ENCODE peak calls at places on chromosomes 11 and 22, in seven cellular contexts. One of them, this sample, is unnamed.

GRCh38 chr11:74818283-74818946 is 69.8 kb downstream of the RNF169 start:
- DNase-seq in astrocyte: no peak
- DNase-seq in colonic mucosa: no peak
- DNase-seq in CD8-positive, alpha-beta T cell: no peak
- DNase-seq in fibroblast of lung: no peak
- DNase-seq in mesendoderm: peak; percentile 26
- DNase-seq in CD8-positive, alpha-beta memory T cell: no peak
- DNase-seq in this sample: no peak

GRCh38 chr11:116960916-116961315 is 123.5 kb upstream of the APOA1 start:
- DNase-seq in astrocyte: peak; percentile 82
- DNase-seq in colonic mucosa: no peak
- DNase-seq in CD8-positive, alpha-beta T cell: no peak
- DNase-seq in fibroblast of lung: peak; percentile 88
- DNase-seq in mesendoderm: peak; percentile 62
- DNase-seq in CD8-positive, alpha-beta memory T cell: no peak
- DNase-seq in this sample: peak; percentile 72

GRCh38 chr11:91136631-91137030 is 913.8 kb upstream of the CHORDC1 start:
- DNase-seq in astrocyte: no peak
- DNase-seq in colonic mucosa: no peak
- DNase-seq in CD8-positive, alpha-beta T cell: no peak
- DNase-seq in fibroblast of lung: no peak
- DNase-seq in mesendoderm: no peak
- DNase-seq in CD8-positive, alpha-beta memory T cell: no peak
- DNase-seq in this sample: no peak

GRCh38 chr22:37001826-37002225 is 17.4 kb downstream of the TST start:
- DNase-seq in astrocyte: no peak
- DNase-seq in colonic mucosa: no peak
- DNase-seq in CD8-positive, alpha-beta T cell: no peak
- DNase-seq in fibroblast of lung: no peak
- DNase-seq in mesendoderm: no peak
- DNase-seq in CD8-positive, alpha-beta memory T cell: no peak
- DNase-seq in this sample: no peak

GRCh38 chr11:62600367-62601113 is 1.1 kb downstream of the MTA2 start:
- DNase-seq in astrocyte: no peak
- DNase-seq in colonic mucosa: no peak
- DNase-seq in CD8-positive, alpha-beta T cell: no peak
- DNase-seq in fibroblast of lung: no peak
- DNase-seq in mesendoderm: peak; percentile 32
- DNase-seq in CD8-positive, alpha-beta memory T cell: no peak
- DNase-seq in this sample: peak; percentile 21

GRCh38 chr22:49372111-49372529 is 455.6 kb downstream of the BRD1 start:
- DNase-seq in astrocyte: no peak
- DNase-seq in colonic mucosa: peak; percentile 10
- DNase-seq in CD8-positive, alpha-beta T cell: no peak
- DNase-seq in fibroblast of lung: no peak
- DNase-seq in mesendoderm: no peak
- DNase-seq in CD8-positive, alpha-beta memory T cell: no peak
- DNase-seq in this sample: no peak

GRCh38 chr11:46386674-46387073 is 4.9 kb downstream of the CHRM4 start:
- DNase-seq in astrocyte: no peak
- DNase-seq in colonic mucosa: no peak
- DNase-seq in CD8-positive, alpha-beta T cell: no peak
- DNase-seq in fibroblast of lung: peak; percentile 24
- DNase-seq in mesendoderm: no peak
- DNase-seq in CD8-positive, alpha-beta memory T cell: no peak
- DNase-seq in this sample: no peak

GRCh38 chr22:44724859-44725258 is 22.9 kb downstream of the PRR5 start:
- DNase-seq in astrocyte: no peak
- DNase-seq in colonic mucosa: no peak
- DNase-seq in CD8-positive, alpha-beta T cell: no peak
- DNase-seq in fibroblast of lung: no peak
- DNase-seq in mesendoderm: no peak
- DNase-seq in CD8-positive, alpha-beta memory T cell: no peak
- DNase-seq in this sample: no peak

GRCh38 chr11:7154881-7155344 is 66.1 kb downstream of the RBMXL2 start:
- DNase-seq in astrocyte: no peak
- DNase-seq in colonic mucosa: no peak
- DNase-seq in CD8-positive, alpha-beta T cell: no peak
- DNase-seq in fibroblast of lung: no peak
- DNase-seq in mesendoderm: no peak
- DNase-seq in CD8-positive, alpha-beta memory T cell: no peak
- DNase-seq in this sample: no peak

GRCh38 chr11:13135385-13136271 is 126.5 kb downstream of the RASSF10 start:
- DNase-seq in astrocyte: peak; percentile 97
- DNase-seq in colonic mucosa: no peak
- DNase-seq in CD8-positive, alpha-beta T cell: no peak
- DNase-seq in fibroblast of lung: peak; percentile 98
- DNase-seq in mesendoderm: peak; percentile 46
- DNase-seq in CD8-positive, alpha-beta memory T cell: no peak
- DNase-seq in this sample: peak; percentile 50

GRCh38 chr22:42931421-42932196 is 74.5 kb upstream of the ARFGAP3 start:
- DNase-seq in astrocyte: no peak
- DNase-seq in colonic mucosa: no peak
- DNase-seq in CD8-positive, alpha-beta T cell: no peak
- DNase-seq in fibroblast of lung: no peak
- DNase-seq in mesendoderm: no peak
- DNase-seq in CD8-positive, alpha-beta memory T cell: no peak
- DNase-seq in this sample: no peak

GRCh38 chr11:104588975-104589374 is 309.3 kb downstream of the CASP12 start:
- DNase-seq in astrocyte: no peak
- DNase-seq in colonic mucosa: no peak
- DNase-seq in CD8-positive, alpha-beta T cell: no peak
- DNase-seq in fibroblast of lung: no peak
- DNase-seq in mesendoderm: no peak
- DNase-seq in CD8-positive, alpha-beta memory T cell: no peak
- DNase-seq in this sample: no peak

GRCh38 chr11:47178305-47178704 is 1.6 kb upstream of the ARFGAP2 start:
- DNase-seq in astrocyte: no peak
- DNase-seq in colonic mucosa: no peak
- DNase-seq in CD8-positive, alpha-beta T cell: no peak
- DNase-seq in fibroblast of lung: no peak
- DNase-seq in mesendoderm: no peak
- DNase-seq in CD8-positive, alpha-beta memory T cell: no peak
- DNase-seq in this sample: no peak

GRCh38 chr22:40348025-40348658 is 1.8 kb downstream of the ADSL start:
- DNase-seq in astrocyte: peak; percentile 26
- DNase-seq in colonic mucosa: peak; percentile 71
- DNase-seq in CD8-positive, alpha-beta T cell: peak; percentile 60
- DNase-seq in fibroblast of lung: peak; percentile 45
- DNase-seq in mesendoderm: peak; percentile 66
- DNase-seq in CD8-positive, alpha-beta memory T cell: peak; percentile 53
- DNase-seq in this sample: peak; percentile 80

GRCh38 chr11:32456864-32457263 is 21.5 kb upstream of the WT1 start:
- DNase-seq in astrocyte: no peak
- DNase-seq in colonic mucosa: no peak
- DNase-seq in CD8-positive, alpha-beta T cell: no peak
- DNase-seq in fibroblast of lung: no peak
- DNase-seq in mesendoderm: no peak
- DNase-seq in CD8-positive, alpha-beta memory T cell: no peak
- DNase-seq in this sample: no peak

GRCh38 chr22:45420011-45420410 is 6.5 kb downstream of the RIBC2 start:
- DNase-seq in astrocyte: no peak
- DNase-seq in colonic mucosa: no peak
- DNase-seq in CD8-positive, alpha-beta T cell: no peak
- DNase-seq in fibroblast of lung: no peak
- DNase-seq in mesendoderm: no peak
- DNase-seq in CD8-positive, alpha-beta memory T cell: no peak
- DNase-seq in this sample: no peak

GRCh38 chr11:24145411-24145810 is 351.4 kb upstream of the LUZP2 start:
- DNase-seq in astrocyte: no peak
- DNase-seq in colonic mucosa: no peak
- DNase-seq in CD8-positive, alpha-beta T cell: no peak
- DNase-seq in fibroblast of lung: peak; percentile 2
- DNase-seq in mesendoderm: no peak
- DNase-seq in CD8-positive, alpha-beta memory T cell: no peak
- DNase-seq in this sample: peak; percentile 81

GRCh38 chr11:78080818-78081495 is 1.3 kb upstream of the NDUFC2 start:
- DNase-seq in astrocyte: peak; percentile 98
- DNase-seq in colonic mucosa: no peak
- DNase-seq in CD8-positive, alpha-beta T cell: no peak
- DNase-seq in fibroblast of lung: peak; percentile 98
- DNase-seq in mesendoderm: peak; percentile 52
- DNase-seq in CD8-positive, alpha-beta memory T cell: no peak
- DNase-seq in this sample: no peak

GRCh38 chr11:5625281-5625680 is 480 bp downstream of the TRIM34 start:
- DNase-seq in astrocyte: no peak
- DNase-seq in colonic mucosa: no peak
- DNase-seq in CD8-positive, alpha-beta T cell: no peak
- DNase-seq in fibroblast of lung: no peak
- DNase-seq in mesendoderm: no peak
- DNase-seq in CD8-positive, alpha-beta memory T cell: no peak
- DNase-seq in this sample: no peak

GRCh38 chr22:41367039-41367679 is 14.6 kb upstream of the TEF start:
- DNase-seq in astrocyte: peak; percentile 91
- DNase-seq in colonic mucosa: peak; percentile 96
- DNase-seq in CD8-positive, alpha-beta T cell: no peak
- DNase-seq in fibroblast of lung: peak; percentile 96
- DNase-seq in mesendoderm: peak; percentile 38
- DNase-seq in CD8-positive, alpha-beta memory T cell: no peak
- DNase-seq in this sample: peak; percentile 94

GRCh38 chr11:115653926-115654325 is 149.7 kb upstream of the CADM1 start:
- DNase-seq in astrocyte: no peak
- DNase-seq in colonic mucosa: peak; percentile 87
- DNase-seq in CD8-positive, alpha-beta T cell: no peak
- DNase-seq in fibroblast of lung: peak; percentile 33
- DNase-seq in mesendoderm: no peak
- DNase-seq in CD8-positive, alpha-beta memory T cell: no peak
- DNase-seq in this sample: no peak

GRCh38 chr22:24432059-24432853 is 4.9 kb downstream of the ADORA2A start:
- DNase-seq in astrocyte: peak; percentile 63
- DNase-seq in colonic mucosa: peak; percentile 59
- DNase-seq in CD8-positive, alpha-beta T cell: no peak
- DNase-seq in fibroblast of lung: peak; percentile 71
- DNase-seq in mesendoderm: no peak
- DNase-seq in CD8-positive, alpha-beta memory T cell: no peak
- DNase-seq in this sample: peak; percentile 36

GRCh38 chr22:47102648-47103047 is 340.2 kb downstream of the TBC1D22A start:
- DNase-seq in astrocyte: no peak
- DNase-seq in colonic mucosa: no peak
- DNase-seq in CD8-positive, alpha-beta T cell: no peak
- DNase-seq in fibroblast of lung: no peak
- DNase-seq in mesendoderm: peak; percentile 96
- DNase-seq in CD8-positive, alpha-beta memory T cell: no peak
- DNase-seq in this sample: no peak

GRCh38 chr11:57314221-57314973 is 10.4 kb downstream of the TNKS1BP1 start:
- DNase-seq in astrocyte: no peak
- DNase-seq in colonic mucosa: no peak
- DNase-seq in CD8-positive, alpha-beta T cell: no peak
- DNase-seq in fibroblast of lung: no peak
- DNase-seq in mesendoderm: no peak
- DNase-seq in CD8-positive, alpha-beta memory T cell: no peak
- DNase-seq in this sample: no peak

GRCh38 chr11:57311109-57311936 is 13.4 kb downstream of the TNKS1BP1 start:
- DNase-seq in astrocyte: peak; percentile 95
- DNase-seq in colonic mucosa: peak; percentile 94
- DNase-seq in CD8-positive, alpha-beta T cell: peak; percentile 26
- DNase-seq in fibroblast of lung: peak; percentile 98
- DNase-seq in mesendoderm: peak; percentile 98
- DNase-seq in CD8-positive, alpha-beta memory T cell: no peak
- DNase-seq in this sample: peak; percentile 97

GRCh38 chr11:57313788-57314135 is 11.0 kb downstream of the TNKS1BP1 start:
- DNase-seq in astrocyte: no peak
- DNase-seq in colonic mucosa: no peak
- DNase-seq in CD8-positive, alpha-beta T cell: no peak
- DNase-seq in fibroblast of lung: no peak
- DNase-seq in mesendoderm: no peak
- DNase-seq in CD8-positive, alpha-beta memory T cell: no peak
- DNase-seq in this sample: no peak

GRCh38 chr11:57313071-57313787 is 11.5 kb downstream of the TNKS1BP1 start:
- DNase-seq in astrocyte: no peak
- DNase-seq in colonic mucosa: no peak
- DNase-seq in CD8-positive, alpha-beta T cell: no peak
- DNase-seq in fibroblast of lung: no peak
- DNase-seq in mesendoderm: no peak
- DNase-seq in CD8-positive, alpha-beta memory T cell: no peak
- DNase-seq in this sample: no peak

GRCh38 chr11:57312511-57313021 is 12.2 kb downstream of the TNKS1BP1 start:
- DNase-seq in astrocyte: no peak
- DNase-seq in colonic mucosa: peak; percentile 44
- DNase-seq in CD8-positive, alpha-beta T cell: no peak
- DNase-seq in fibroblast of lung: no peak
- DNase-seq in mesendoderm: no peak
- DNase-seq in CD8-positive, alpha-beta memory T cell: no peak
- DNase-seq in this sample: no peak
- H3K4me1 ChIP-seq in astrocyte: peaks cover 40% of the 10 kb centered on the region
- H3K4me1 ChIP-seq in colonic mucosa: peaks cover 11% of the 10 kb centered on the region
- H3K4me1 ChIP-seq in CD8-positive, alpha-beta T cell: peaks cover 27% of the 10 kb centered on the region
- H3K4me1 ChIP-seq in fibroblast of lung: peaks cover 42% of the 10 kb centered on the region
- H3K4me1 ChIP-seq in mesendoderm: peaks cover 13% of the 10 kb centered on the region
- H3K4me1 ChIP-seq in CD8-positive, alpha-beta memory T cell: peaks cover 8% of the 10 kb centered on the region
- H3K4me1 ChIP-seq in this sample: peaks cover 90% of the 10 kb centered on the region

GRCh38 chr11:86888978-86889341 is 66.2 kb downstream of the FZD4 start:
- DNase-seq in astrocyte: no peak
- DNase-seq in colonic mucosa: no peak
- DNase-seq in CD8-positive, alpha-beta T cell: no peak
- DNase-seq in fibroblast of lung: no peak
- DNase-seq in mesendoderm: no peak
- DNase-seq in CD8-positive, alpha-beta memory T cell: no peak
- DNase-seq in this sample: no peak
- H3K4me1 ChIP-seq in astrocyte: peaks cover 8% of the 10 kb centered on the region
- H3K4me1 ChIP-seq in colonic mucosa: no peaks in the 10 kb centered on the region
- H3K4me1 ChIP-seq in CD8-positive, alpha-beta T cell: no peaks in the 10 kb centered on the region
- H3K4me1 ChIP-seq in fibroblast of lung: no peaks in the 10 kb centered on the region
- H3K4me1 ChIP-seq in mesendoderm: no peaks in the 10 kb centered on the region
- H3K4me1 ChIP-seq in CD8-positive, alpha-beta memory T cell: no peaks in the 10 kb centered on the region
- H3K4me1 ChIP-seq in this sample: peaks cover 3% of the 10 kb centered on the region

DNA sequence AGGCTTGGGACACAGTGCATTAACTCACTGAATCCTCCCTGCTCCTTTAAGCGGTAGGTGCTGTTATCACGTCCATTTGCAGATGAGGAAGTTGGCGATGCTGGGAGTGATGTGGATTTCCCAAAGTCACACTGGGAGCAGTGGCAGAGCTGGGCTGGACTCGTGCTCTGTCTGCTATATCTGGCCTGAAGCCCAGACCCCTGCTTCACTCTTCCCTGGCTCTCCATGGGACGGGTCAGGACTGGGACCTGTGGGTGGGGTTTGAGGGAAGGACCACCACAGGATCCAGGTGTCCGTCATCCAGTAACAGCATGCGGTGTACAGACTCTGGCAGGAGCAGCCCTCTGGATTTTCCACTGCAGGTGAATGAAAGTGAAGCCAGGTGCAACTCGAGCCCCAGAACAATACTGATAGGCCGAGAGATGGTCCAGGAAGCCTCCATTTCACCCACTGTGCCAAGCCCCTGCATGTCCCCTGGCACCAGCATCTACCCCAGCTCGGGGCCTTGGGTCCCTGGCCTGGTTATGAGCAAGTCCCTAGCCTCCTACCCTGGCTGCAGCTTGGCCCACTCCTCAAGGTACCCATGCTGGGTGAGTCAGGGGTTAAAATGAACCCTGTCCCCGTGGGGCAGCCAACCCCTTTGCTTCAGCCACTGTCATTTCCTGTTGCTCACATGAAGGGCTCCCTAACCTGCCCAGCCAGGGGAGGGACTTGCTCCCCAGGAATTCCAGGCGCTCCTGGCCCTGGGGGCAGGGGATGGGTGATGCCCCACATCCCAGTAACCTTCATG is 4.2 kb downstream of the USP2 start:
- DNase-seq in astrocyte: no peak
- DNase-seq in colonic mucosa: no peak
- DNase-seq in CD8-positive, alpha-beta T cell: no peak
- DNase-seq in fibroblast of lung: no peak
- DNase-seq in mesendoderm: peak; percentile 51
- DNase-seq in CD8-positive, alpha-beta memory T cell: no peak
- DNase-seq in this sample: no peak
- H3K4me1 ChIP-seq in astrocyte: peaks cover 30% of the 10 kb centered on the region
- H3K4me1 ChIP-seq in colonic mucosa: no peaks in the 10 kb centered on the region
- H3K4me1 ChIP-seq in CD8-positive, alpha-beta T cell: peaks cover 22% of the 10 kb centered on the region
- H3K4me1 ChIP-seq in fibroblast of lung: peaks cover 35% of the 10 kb centered on the region
- H3K4me1 ChIP-seq in mesendoderm: peaks cover 41% of the 10 kb centered on the region
- H3K4me1 ChIP-seq in CD8-positive, alpha-beta memory T cell: peaks cover 21% of the 10 kb centered on the region
- H3K4me1 ChIP-seq in this sample: peaks cover 41% of the 10 kb centered on the region

GRCh38 chr11:76269247-76269646 is 62.9 kb upstream of the WNT11 start:
- DNase-seq in astrocyte: no peak
- DNase-seq in colonic mucosa: no peak
- DNase-seq in CD8-positive, alpha-beta T cell: no peak
- DNase-seq in fibroblast of lung: no peak
- DNase-seq in mesendoderm: no peak
- DNase-seq in CD8-positive, alpha-beta memory T cell: no peak
- DNase-seq in this sample: no peak
- H3K4me1 ChIP-seq in astrocyte: peaks cover 12% of the 10 kb centered on the region
- H3K4me1 ChIP-seq in colonic mucosa: no peaks in the 10 kb centered on the region
- H3K4me1 ChIP-seq in CD8-positive, alpha-beta T cell: no peaks in the 10 kb centered on the region
- H3K4me1 ChIP-seq in fibroblast of lung: no peaks in the 10 kb centered on the region
- H3K4me1 ChIP-seq in mesendoderm: no peaks in the 10 kb centered on the region
- H3K4me1 ChIP-seq in CD8-positive, alpha-beta memory T cell: no peaks in the 10 kb centered on the region
- H3K4me1 ChIP-seq in this sample: peaks cover 60% of the 10 kb centered on the region